ENCODE peak calls at places on chromosomes 4 and X, in five cellular contexts. One of them, this sample, is unnamed.

GRCh38 chr4:37453361-37454262 is 209.1 kb downstream of the NWD2 start:
- DNase-seq in NCI-H1436 treated with DMSO at 0.1 percent for 48 hours: no peak
- DNase-seq in activated effector memory CD4-positive, alpha-beta T cell treated with anti-CD3 and anti-CD28 coated beads, Interleukin-2, amount 50 U/mL, for 16 hours: peak
- DNase-seq in activated CD4-positive, alpha-beta T cell treated with anti-CD3 and anti-CD28 coated beads, Interleukin-2, amount 50 U/mL, for 48 hours: peak
- DNase-seq in GM04504: no peak
- DNase-seq in this sample: peak

GRCh38 chr4:165355900-165356300 is 22.9 kb upstream of the CPE start:
- DNase-seq in NCI-H1436 treated with DMSO at 0.1 percent for 48 hours: peak
- DNase-seq in activated CD4-positive, alpha-beta T cell treated with anti-CD3 and anti-CD28 coated beads, Interleukin-2, amount 50 U/mL, for 48 hours: no peak
- DNase-seq in GM04504: no peak
- DNase-seq in activated effector memory CD4-positive, alpha-beta T cell treated with anti-CD3 and anti-CD28 coated beads, Interleukin-2, amount 50 U/mL, for 16 hours: no peak
- DNase-seq in this sample: peak

GRCh38 chr4:19739101-19739651 is 512.5 kb upstream of the SLIT2 start:
- DNase-seq in GM04504: peak
- DNase-seq in activated CD4-positive, alpha-beta T cell treated with anti-CD3 and anti-CD28 coated beads, Interleukin-2, amount 50 U/mL, for 48 hours: no peak
- DNase-seq in NCI-H1436 treated with DMSO at 0.1 percent for 48 hours: no peak
- DNase-seq in activated effector memory CD4-positive, alpha-beta T cell treated with anti-CD3 and anti-CD28 coated beads, Interleukin-2, amount 50 U/mL, for 16 hours: no peak
- DNase-seq in this sample: peak

GRCh38 chr4:26985836-26986235 is 125.2 kb downstream of the STIM2 start:
- DNase-seq in activated CD4-positive, alpha-beta T cell treated with anti-CD3 and anti-CD28 coated beads, Interleukin-2, amount 50 U/mL, for 48 hours: no peak
- DNase-seq in GM04504: no peak
- DNase-seq in activated effector memory CD4-positive, alpha-beta T cell treated with anti-CD3 and anti-CD28 coated beads, Interleukin-2, amount 50 U/mL, for 16 hours: peak
- DNase-seq in NCI-H1436 treated with DMSO at 0.1 percent for 48 hours: no peak
- DNase-seq in this sample: no peak

GRCh38 chr4:7398104-7398423 is 36.7 kb downstream of the PSAPL1 start:
- DNase-seq in NCI-H1436 treated with DMSO at 0.1 percent for 48 hours: no peak
- DNase-seq in GM04504: no peak
- DNase-seq in activated CD4-positive, alpha-beta T cell treated with anti-CD3 and anti-CD28 coated beads, Interleukin-2, amount 50 U/mL, for 48 hours: no peak
- DNase-seq in activated effector memory CD4-positive, alpha-beta T cell treated with anti-CD3 and anti-CD28 coated beads, Interleukin-2, amount 50 U/mL, for 16 hours: peak
- DNase-seq in this sample: no peak

GRCh38 chr4:153022233-153022632 is 86.1 kb downstream of the FHDC1 start:
- DNase-seq in activated CD4-positive, alpha-beta T cell treated with anti-CD3 and anti-CD28 coated beads, Interleukin-2, amount 50 U/mL, for 48 hours: no peak
- DNase-seq in NCI-H1436 treated with DMSO at 0.1 percent for 48 hours: no peak
- DNase-seq in GM04504: no peak
- DNase-seq in activated effector memory CD4-positive, alpha-beta T cell treated with anti-CD3 and anti-CD28 coated beads, Interleukin-2, amount 50 U/mL, for 16 hours: no peak
- DNase-seq in this sample: no peak

GRCh38 chr4:166972071-166972470 is 262.2 kb downstream of the SPOCK3 start:
- DNase-seq in activated effector memory CD4-positive, alpha-beta T cell treated with anti-CD3 and anti-CD28 coated beads, Interleukin-2, amount 50 U/mL, for 16 hours: no peak
- DNase-seq in NCI-H1436 treated with DMSO at 0.1 percent for 48 hours: no peak
- DNase-seq in GM04504: no peak
- DNase-seq in activated CD4-positive, alpha-beta T cell treated with anti-CD3 and anti-CD28 coated beads, Interleukin-2, amount 50 U/mL, for 48 hours: no peak
- DNase-seq in this sample: peak

GRCh38 chr4:4574792-4575191 is 32.9 kb upstream of the STX18 start:
- DNase-seq in activated CD4-positive, alpha-beta T cell treated with anti-CD3 and anti-CD28 coated beads, Interleukin-2, amount 50 U/mL, for 48 hours: no peak
- DNase-seq in NCI-H1436 treated with DMSO at 0.1 percent for 48 hours: no peak
- DNase-seq in GM04504: peak
- DNase-seq in activated effector memory CD4-positive, alpha-beta T cell treated with anti-CD3 and anti-CD28 coated beads, Interleukin-2, amount 50 U/mL, for 16 hours: no peak
- DNase-seq in this sample: peak

GRCh38 chr4:123477804-123478209 is 81.2 kb downstream of the SPRY1 start:
- DNase-seq in GM04504: peak
- DNase-seq in activated effector memory CD4-positive, alpha-beta T cell treated with anti-CD3 and anti-CD28 coated beads, Interleukin-2, amount 50 U/mL, for 16 hours: no peak
- DNase-seq in NCI-H1436 treated with DMSO at 0.1 percent for 48 hours: no peak
- DNase-seq in activated CD4-positive, alpha-beta T cell treated with anti-CD3 and anti-CD28 coated beads, Interleukin-2, amount 50 U/mL, for 48 hours: peak
- DNase-seq in this sample: peak

GRCh38 chr4:100828364-100828763 is 310.5 kb upstream of the EMCN start:
- DNase-seq in activated CD4-positive, alpha-beta T cell treated with anti-CD3 and anti-CD28 coated beads, Interleukin-2, amount 50 U/mL, for 48 hours: no peak
- DNase-seq in NCI-H1436 treated with DMSO at 0.1 percent for 48 hours: no peak
- DNase-seq in GM04504: no peak
- DNase-seq in activated effector memory CD4-positive, alpha-beta T cell treated with anti-CD3 and anti-CD28 coated beads, Interleukin-2, amount 50 U/mL, for 16 hours: no peak
- DNase-seq in this sample: no peak

GRCh38 chr4:156146581-156146980 is 192.9 kb upstream of the CTSO start:
- DNase-seq in NCI-H1436 treated with DMSO at 0.1 percent for 48 hours: no peak
- DNase-seq in GM04504: no peak
- DNase-seq in activated effector memory CD4-positive, alpha-beta T cell treated with anti-CD3 and anti-CD28 coated beads, Interleukin-2, amount 50 U/mL, for 16 hours: no peak
- DNase-seq in activated CD4-positive, alpha-beta T cell treated with anti-CD3 and anti-CD28 coated beads, Interleukin-2, amount 50 U/mL, for 48 hours: no peak
- DNase-seq in this sample: no peak

GRCh38 chr4:151940290-151940689 is 179.5 kb upstream of the GATB start:
- DNase-seq in GM04504: no peak
- DNase-seq in NCI-H1436 treated with DMSO at 0.1 percent for 48 hours: no peak
- DNase-seq in activated effector memory CD4-positive, alpha-beta T cell treated with anti-CD3 and anti-CD28 coated beads, Interleukin-2, amount 50 U/mL, for 16 hours: no peak
- DNase-seq in activated CD4-positive, alpha-beta T cell treated with anti-CD3 and anti-CD28 coated beads, Interleukin-2, amount 50 U/mL, for 48 hours: no peak
- DNase-seq in this sample: no peak

GRCh38 chrX:154991039-154991438 is 31.5 kb downstream of the F8 start:
- DNase-seq in GM04504: no peak
- DNase-seq in activated CD4-positive, alpha-beta T cell treated with anti-CD3 and anti-CD28 coated beads, Interleukin-2, amount 50 U/mL, for 48 hours: peak
- DNase-seq in activated effector memory CD4-positive, alpha-beta T cell treated with anti-CD3 and anti-CD28 coated beads, Interleukin-2, amount 50 U/mL, for 16 hours: no peak
- DNase-seq in NCI-H1436 treated with DMSO at 0.1 percent for 48 hours: no peak
- DNase-seq in this sample: no peak

GRCh38 chr4:10611673-10612072 is 72.9 kb downstream of the CLNK start:
- DNase-seq in activated CD4-positive, alpha-beta T cell treated with anti-CD3 and anti-CD28 coated beads, Interleukin-2, amount 50 U/mL, for 48 hours: no peak
- DNase-seq in GM04504: no peak
- DNase-seq in NCI-H1436 treated with DMSO at 0.1 percent for 48 hours: no peak
- DNase-seq in activated effector memory CD4-positive, alpha-beta T cell treated with anti-CD3 and anti-CD28 coated beads, Interleukin-2, amount 50 U/mL, for 16 hours: no peak
- DNase-seq in this sample: peak

GRCh38 chrX:131366387-131366786 is 77.3 kb upstream of the IGSF1 start:
- DNase-seq in NCI-H1436 treated with DMSO at 0.1 percent for 48 hours: no peak
- DNase-seq in activated effector memory CD4-positive, alpha-beta T cell treated with anti-CD3 and anti-CD28 coated beads, Interleukin-2, amount 50 U/mL, for 16 hours: no peak
- DNase-seq in GM04504: no peak
- DNase-seq in activated CD4-positive, alpha-beta T cell treated with anti-CD3 and anti-CD28 coated beads, Interleukin-2, amount 50 U/mL, for 48 hours: no peak
- DNase-seq in this sample: no peak

GRCh38 chr4:36823199-36823967 is 421.2 kb upstream of the NWD2 start:
- DNase-seq in GM04504: no peak
- DNase-seq in NCI-H1436 treated with DMSO at 0.1 percent for 48 hours: no peak
- DNase-seq in activated effector memory CD4-positive, alpha-beta T cell treated with anti-CD3 and anti-CD28 coated beads, Interleukin-2, amount 50 U/mL, for 16 hours: no peak
- DNase-seq in activated CD4-positive, alpha-beta T cell treated with anti-CD3 and anti-CD28 coated beads, Interleukin-2, amount 50 U/mL, for 48 hours: no peak
- DNase-seq in this sample: no peak

GRCh38 chrX:106220177-106220576 is 52.1 kb downstream of the PWWP3B start:
- DNase-seq in activated effector memory CD4-positive, alpha-beta T cell treated with anti-CD3 and anti-CD28 coated beads, Interleukin-2, amount 50 U/mL, for 16 hours: no peak
- DNase-seq in NCI-H1436 treated with DMSO at 0.1 percent for 48 hours: no peak
- DNase-seq in GM04504: no peak
- DNase-seq in activated CD4-positive, alpha-beta T cell treated with anti-CD3 and anti-CD28 coated beads, Interleukin-2, amount 50 U/mL, for 48 hours: no peak
- DNase-seq in this sample: no peak

GRCh38 chrX:133670394-133670793 is 255.1 kb upstream of the GPC4 start:
- DNase-seq in GM04504: no peak
- DNase-seq in activated effector memory CD4-positive, alpha-beta T cell treated with anti-CD3 and anti-CD28 coated beads, Interleukin-2, amount 50 U/mL, for 16 hours: no peak
- DNase-seq in NCI-H1436 treated with DMSO at 0.1 percent for 48 hours: no peak
- DNase-seq in activated CD4-positive, alpha-beta T cell treated with anti-CD3 and anti-CD28 coated beads, Interleukin-2, amount 50 U/mL, for 48 hours: no peak
- DNase-seq in this sample: peak